ENCODE peak calls at places on chromosomes 2 and 18, in five cellular contexts. C, I, W, H and G are unnamed samples.

GRCh38 chr2:101111917-101112771 is 39.0 kb downstream of the TBC1D8 start:
- DNase-seq in C (no peak), I (no peak), W (no peak), H (no peak), G (no peak)

GRCh38 chr18:46536215-46536874 is 120.7 kb downstream of the LOXHD1 start:
- DNase-seq in C (no peak), I (no peak), W (peak), H (no peak), G (peak)

GRCh38 chr18:62625019-62625418 is 90.3 kb upstream of the PHLPP1 start:
- DNase-seq in C (no peak), I (no peak), W (no peak), H (no peak), G (peak)

GRCh38 chr2:150812664-150813408 is 325.4 kb upstream of the RND3 start:
- DNase-seq in C (no peak), I (no peak), W (no peak), H (no peak), G (peak)

GRCh38 chr18:62678847-62679535 is 36.4 kb upstream of the PHLPP1 start:
- DNase-seq in C (no peak), I (no peak), W (no peak), H (no peak), G (no peak)

GRCh38 chr18:52319423-52319822 is 20.6 kb upstream of the DCC start:
- DNase-seq in C (no peak), I (no peak), W (no peak), H (no peak), G (no peak)

GRCh38 chr2:56369316-56369715 is 185.5 kb downstream of the CCDC85A start:
- DNase-seq in C (no peak), I (no peak), W (no peak), H (no peak), G (no peak)

GRCh38 chr2:234611209-234611608 is 114.3 kb upstream of the ARL4C start:
- DNase-seq in C (no peak), I (no peak), W (peak), H (no peak), G (no peak)

GRCh38 chr2:105297211-105297610 is 32.3 kb downstream of the TGFBRAP1 start:
- DNase-seq in C (no peak), I (no peak), W (no peak), H (no peak), G (no peak)

GRCh38 chr18:36389027-36389426 is 91.5 kb downstream of the FHOD3 start:
- DNase-seq in C (no peak), I (no peak), W (no peak), H (no peak), G (no peak)

GRCh38 chr2:219041252-219041651 is at the start of gene CFAP65:
- DNase-seq in C (peak), I (no peak), W (peak), H (no peak), G (no peak)

GRCh38 chr2:177610813-177611212 is 218.2 kb downstream of the AGPS start:
- DNase-seq in C (no peak), I (no peak), W (no peak), H (no peak), G (no peak)

GRCh38 chr2:85802337-85803103 is 48.7 kb downstream of the ATOH8 start:
- DNase-seq in C (no peak), I (no peak), W (no peak), H (no peak), G (no peak)

GRCh38 chr2:99953750-99954149 is 188.6 kb downstream of the AFF3 start:
- DNase-seq in C (no peak), I (no peak), W (no peak), H (no peak), G (no peak)